ENCODE peak calls at places on chromosomes 11 and 22, in eight cellular contexts. I is A549, J is suprapubic skin, H is esophagus squamous epithelium, F is colonic mucosa, M is IMR-90, R is lower leg skin, L is heart left ventricle. G is an unnamed sample.

GRCh38 chr11:66879583-66879982 is 22.7 kb downstream of the LRFN4 start:
- DNase-seq in I (no peak), J (no peak), H (no peak), F (no peak), M (no peak), R (no peak), L (no peak), G (no peak)

GRCh38 chr22:46169628-46170027 is 19.3 kb downstream of the PPARA start:
- DNase-seq in I (no peak), J (no peak), H (no peak), F (no peak), M (no peak), R (no peak), L (no peak), G (no peak)

GRCh38 chr11:118522571-118523072 is 4.7 kb upstream of the TTC36 start:
- DNase-seq in I (no peak), J (no peak), H (no peak), F (no peak), M (peak), R (no peak), L (no peak), G (no peak)

GRCh38 chr11:66344550-66345315 is at the start of gene BRMS1:
- DNase-seq in I (peak), J (peak), H (peak), F (peak), M (peak), R (peak), L (peak), G (peak)

GRCh38 chr11:16012125-16012751 is 344.1 kb downstream of the SOX6 start:
- DNase-seq in I (no peak), J (no peak), H (no peak), F (no peak), M (peak), R (no peak), L (no peak), G (no peak)

GRCh38 chr11:73969991-73970800 is 12.4 kb downstream of the UCP2 start:
- DNase-seq in I (no peak), J (no peak), H (no peak), F (no peak), M (no peak), R (no peak), L (no peak), G (no peak)

GRCh38 chr11:119990306-119991021 is 147.4 kb downstream of the TRIM29 start:
- DNase-seq in I (no peak), J (no peak), H (no peak), F (no peak), M (no peak), R (no peak), L (peak), G (no peak)

GRCh38 chr11:88402192-88402715 is 64.7 kb upstream of the CTSC start:
- DNase-seq in I (peak), J (no peak), H (no peak), F (no peak), M (peak), R (no peak), L (no peak), G (no peak)

GRCh38 chr11:117830072-117830471 is 5.5 kb upstream of the FXYD2 start:
- DNase-seq in I (no peak), J (no peak), H (no peak), F (peak), M (no peak), R (no peak), L (no peak), G (no peak)

GRCh38 chr11:116857936-116858335 is 20.5 kb upstream of the APOA1 start:
- DNase-seq in I (no peak), J (no peak), H (no peak), F (no peak), M (no peak), R (no peak), L (no peak), G (no peak)

GRCh38 chr11:43942651-43943356 is 367 bp downstream of the C11orf96 start:
- DNase-seq in I (peak), J (no peak), H (no peak), F (no peak), M (peak), R (no peak), L (no peak), G (no peak)

GRCh38 chr11:96755752-96756151 is 365.9 kb downstream of the JRKL start:
- DNase-seq in I (no peak), J (no peak), H (no peak), F (no peak), M (no peak), R (no peak), L (no peak), G (no peak)

GRCh38 chr22:22103078-22103593 is 120.5 kb upstream of the TOP3B start:
- DNase-seq in I (peak), J (no peak), H (no peak), F (no peak), M (no peak), R (no peak), L (no peak), G (no peak)

GRCh38 chr22:35454416-35455054 is 54.6 kb downstream of the MCM5 start:
- DNase-seq in I (no peak), J (no peak), H (no peak), F (no peak), M (no peak), R (no peak), L (peak), G (no peak)
- TF ChIP-seq CTCF in I (no peak), J (no peak), H (no peak), F (no peak), M (no peak), R (no peak), L (peak), G (no peak)

GRCh38 chr22:20035375-20036084 is 14.6 kb downstream of the TANGO2 start:
- DNase-seq in I (no peak), J (no peak), H (no peak), F (no peak), M (no peak), R (no peak), L (no peak), G (no peak)
- H3K4me3 ChIP-seq in I (no peak), J (no peak), H (no peak), F (no peak), M (no peak), R (no peak), L (no peak), G (no peak)

GRCh38 chr11:58742981-58743880 is 11.5 kb upstream of the GLYAT start:
- DNase-seq in I (no peak), J (no peak), H (no peak), F (no peak), M (no peak), R (no peak), L (no peak), G (no peak)
- TF ChIP-seq CTCF in I (no peak), J (no peak), H (no peak), F (no peak), M (no peak), R (no peak), L (no peak), G (peak)

GRCh38 chr11:28269621-28270020 is 161.4 kb downstream of the METTL15 start:
- DNase-seq in I (no peak), J (no peak), H (no peak), F (no peak), M (no peak), R (no peak), L (no peak), G (peak)

GRCh38 chr11:28268925-28269324 is 160.7 kb downstream of the METTL15 start:
- DNase-seq in I (no peak), J (no peak), H (no peak), F (no peak), M (no peak), R (no peak), L (no peak), G (no peak)

GRCh38 chr11:28274216-28274615 is 166.0 kb downstream of the METTL15 start:
- DNase-seq in I (no peak), J (no peak), H (no peak), F (no peak), M (no peak), R (no peak), L (no peak), G (no peak)
- H3K4me3 ChIP-seq in I (no peak), J (no peak), H (no peak), F (no peak), M (no peak), R (no peak), L (no peak), G (no peak)

G was measured in retinal pigment epithelial cell.